ENCODE peak calls at places on chromosomes 13 and 19, in five cellular contexts. G is endothelial cell, Q is lower leg skin, S is AG09319, X is fibroblast of lung. Y is an unnamed sample.

GRCh38 chr13:61880576-61881283 is 465.1 kb upstream of the PCDH20 start:
- DNase-seq in S (no peak), X (peak; percentile 34), Q (no peak), G (peak; percentile 24), Y (no peak)

GRCh38 chr13:102400619-102401125 is 1.2 kb downstream of the FGF14 start:
- DNase-seq in G (peak; percentile 6), S (no peak), X (peak; percentile 22), Q (no peak), Y (peak; percentile 72)

GRCh38 chr13:50684366-50684765 is 159.1 kb downstream of the DLEU7 start:
- DNase-seq in S (no peak), G (peak; percentile 19), X (no peak), Q (no peak), Y (no peak)

GRCh38 chr13:46614582-46614981 is 61.6 kb downstream of the LRCH1 start:
- DNase-seq in G (no peak), S (no peak), X (peak; percentile 96), Q (no peak), Y (no peak)

GRCh38 chr19:15432629-15433518 is 14.1 kb upstream of the AKAP8L start:
- DNase-seq in Q (peak; percentile 96), X (peak; percentile 88), S (peak; percentile 77), G (peak; percentile 96), Y (peak; percentile 98)

GRCh38 chr19:49114630-49115363 is 627 bp downstream of the LIN7B start:
- DNase-seq in S (no peak), G (peak; percentile 56), X (peak; percentile 46), Q (peak; percentile 91), Y (no peak)

GRCh38 chr19:17160908-17161307 is 54.2 kb upstream of the USE1 start:
- DNase-seq in S (no peak), X (no peak), G (no peak), Q (no peak), Y (no peak)

GRCh38 chr13:22563272-22563671 is 617.5 kb upstream of the SGCG start:
- DNase-seq in X (no peak), Q (no peak), S (no peak), G (no peak), Y (no peak)

GRCh38 chr13:113537205-113537604 is 46.7 kb upstream of the DCUN1D2 start:
- DNase-seq in Q (peak; percentile 37), G (no peak), S (no peak), X (no peak), Y (peak; percentile 84)

GRCh38 chr13:50594276-50594970 is 249.1 kb downstream of the DLEU7 start:
- DNase-seq in X (no peak), Q (no peak), G (no peak), S (no peak), Y (no peak)

GRCh38 chr13:56861472-56861871 is 279.2 kb upstream of the PRR20A start:
- DNase-seq in Q (no peak), X (no peak), G (no peak), S (no peak), Y (no peak)

GRCh38 chr19:36488816-36489138 is 584 bp downstream of the ZNF566 start:
- DNase-seq in X (peak; percentile 18), G (no peak), S (no peak), Q (no peak), Y (no peak)

GRCh38 chr13:55493297-55493696 is 1647.4 kb upstream of the PRR20A start:
- DNase-seq in X (no peak), Q (no peak), G (no peak), S (no peak), Y (no peak)

GRCh38 chr19:29318581-29318980 is 105.6 kb upstream of the UQCRFS1 start:
- DNase-seq in X (no peak), Q (no peak), S (no peak), G (no peak), Y (no peak)

GRCh38 chr13:97256343-97256783 is 34.2 kb downstream of the MBNL2 start:
- DNase-seq in S (peak; percentile 83), X (peak; percentile 91), Q (no peak), G (no peak), Y (no peak)

GRCh38 chr19:18000981-18001836 is 6.8 kb upstream of the ARRDC2 start:
- DNase-seq in S (no peak), G (peak; percentile 56), X (peak; percentile 82), Q (peak; percentile 98), Y (no peak)

GRCh38 chr19:58492265-58492664 is 16.1 kb downstream of the ZNF446 start:
- DNase-seq in X (no peak), S (no peak), Q (no peak), G (no peak), Y (no peak)

GRCh38 chr13:28347456-28348371 is 147.2 kb downstream of the FLT1 start:
- DNase-seq in G (no peak), S (no peak), X (no peak), Q (no peak), Y (no peak)

GRCh38 chr19:49875801-49876421 is 1.2 kb downstream of the AKT1S1 start:
- DNase-seq in Q (peak; percentile 93), S (no peak), G (peak; percentile 58), X (peak; percentile 55), Y (peak; percentile 80)

GRCh38 chr13:41960700-41961697 is at the start of gene VWA8:
- DNase-seq in G (peak; percentile 70), Q (peak; percentile 95), S (peak; percentile 43), X (peak; percentile 85), Y (peak; percentile 90)

GRCh38 chr13:100673831-100674362 is 698 bp downstream of the TMTC4 start:
- DNase-seq in X (peak; percentile 88), G (no peak), S (no peak), Q (no peak), Y (no peak)

GRCh38 chr13:100024023-100024422 is 42.4 kb downstream of the ZIC2 start:
- DNase-seq in X (no peak), S (no peak), Q (no peak), G (no peak), Y (no peak)

GRCh38 chr13:105655046-105655445 is 880.4 kb downstream of the EFNB2 start:
- DNase-seq in X (peak; percentile 90), G (no peak), Q (no peak), S (no peak), Y (no peak)

GRCh38 chr13:80928241-80928640 is 587.3 kb upstream of the SPRY2 start:
- DNase-seq in X (no peak), Q (no peak), G (no peak), S (no peak), Y (no peak)

GRCh38 chr13:51645154-51645650 is 60.9 kb downstream of the WDFY2 start:
- DNase-seq in Q (no peak), G (no peak), S (peak; percentile 55), X (peak; percentile 90), Y (no peak)

GRCh38 chr13:60267498-60268202 is 103.9 kb upstream of the DIAPH3 start:
- DNase-seq in Q (no peak), G (no peak), X (no peak), S (no peak), Y (no peak)

GRCh38 chr13:80341771-80342271 is 895 bp upstream of the SPRY2 start:
- DNase-seq in G (peak; percentile 28), X (peak; percentile 62), Q (peak; percentile 88), S (no peak), Y (no peak)

GRCh38 chr19:4970558-4971423 is 1.9 kb downstream of the KDM4B start:
- DNase-seq in X (peak; percentile 28), Q (no peak), S (no peak), G (no peak), Y (no peak)

GRCh38 chr19:55099557-55100506 is 17.6 kb downstream of the PPP1R12C start:
- DNase-seq in G (peak; percentile 20), S (no peak), Q (no peak), X (no peak), Y (no peak)
- TF ChIP-seq CTCF in G (no peak), S (no peak), Q (no peak), X (peak; percentile 5), Y (peak; percentile 53)

GRCh38 chr13:75533866-75534265 is 3.8 kb downstream of the COMMD6 start:
- DNase-seq in X (no peak), S (no peak), Q (no peak), G (no peak), Y (no peak)

GRCh38 chr13:75541961-75542360 is 4.3 kb upstream of the COMMD6 start:
- DNase-seq in S (no peak), Q (no peak), G (no peak), X (no peak), Y (no peak)

GRCh38 chr13:75541287-75541686 is 3.6 kb upstream of the COMMD6 start:
- DNase-seq in G (no peak), X (no peak), S (no peak), Q (no peak), Y (no peak)

DNA sequence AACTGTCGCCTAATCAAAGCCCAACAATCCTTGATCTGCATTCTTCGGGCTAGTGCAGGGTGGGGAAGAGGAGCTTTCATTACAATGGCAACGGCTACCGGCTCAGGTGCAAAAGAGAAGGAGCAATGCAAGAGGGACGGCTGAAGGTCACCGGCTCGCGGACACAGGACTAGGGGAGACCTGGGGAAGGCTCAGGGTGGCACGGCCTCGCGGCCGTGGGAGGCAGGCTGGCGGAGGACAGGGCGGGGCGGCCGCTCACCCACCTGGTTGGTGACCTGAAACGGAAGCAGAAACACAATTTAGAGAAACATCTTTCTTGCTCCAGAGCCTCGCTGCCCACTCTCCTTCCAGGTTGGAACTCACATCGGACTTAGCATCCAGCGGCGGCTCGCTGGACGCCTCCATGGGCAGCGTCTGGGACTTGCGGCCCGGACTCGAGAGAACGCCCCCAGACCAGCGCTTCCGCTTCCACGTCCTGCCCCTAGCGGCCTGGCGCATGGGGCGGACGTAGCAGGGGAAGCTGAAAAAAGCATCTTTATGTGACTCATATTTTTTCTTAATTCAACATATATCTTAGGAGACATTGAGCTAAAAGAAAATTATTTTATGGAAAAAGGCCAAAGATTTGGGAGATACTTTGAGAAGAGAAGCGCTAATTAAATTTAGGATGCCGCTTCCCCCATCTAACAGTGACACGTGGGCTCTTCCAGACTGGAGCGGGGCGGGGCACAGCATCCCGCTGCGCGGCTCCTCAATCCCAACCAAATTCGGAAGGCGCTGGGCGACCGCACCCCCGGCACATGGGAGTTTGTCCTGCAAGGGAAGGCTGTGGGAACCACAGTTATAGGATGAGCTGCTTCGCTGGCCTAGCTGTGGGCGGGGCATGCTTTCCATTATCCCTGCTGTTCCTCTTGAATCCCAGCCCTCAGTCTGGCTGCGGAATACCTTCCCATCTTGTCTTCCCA is at the start of gene COMMD6:
- DNase-seq in Q (peak; percentile 93), X (peak; percentile 92), G (peak; percentile 69), S (peak; percentile 73), Y (no peak)
- TF ChIP-seq CTCF in Q (no peak), X (no peak), G (peak; percentile 55), S (peak; percentile 9), Y (peak; percentile 53)

DNA sequence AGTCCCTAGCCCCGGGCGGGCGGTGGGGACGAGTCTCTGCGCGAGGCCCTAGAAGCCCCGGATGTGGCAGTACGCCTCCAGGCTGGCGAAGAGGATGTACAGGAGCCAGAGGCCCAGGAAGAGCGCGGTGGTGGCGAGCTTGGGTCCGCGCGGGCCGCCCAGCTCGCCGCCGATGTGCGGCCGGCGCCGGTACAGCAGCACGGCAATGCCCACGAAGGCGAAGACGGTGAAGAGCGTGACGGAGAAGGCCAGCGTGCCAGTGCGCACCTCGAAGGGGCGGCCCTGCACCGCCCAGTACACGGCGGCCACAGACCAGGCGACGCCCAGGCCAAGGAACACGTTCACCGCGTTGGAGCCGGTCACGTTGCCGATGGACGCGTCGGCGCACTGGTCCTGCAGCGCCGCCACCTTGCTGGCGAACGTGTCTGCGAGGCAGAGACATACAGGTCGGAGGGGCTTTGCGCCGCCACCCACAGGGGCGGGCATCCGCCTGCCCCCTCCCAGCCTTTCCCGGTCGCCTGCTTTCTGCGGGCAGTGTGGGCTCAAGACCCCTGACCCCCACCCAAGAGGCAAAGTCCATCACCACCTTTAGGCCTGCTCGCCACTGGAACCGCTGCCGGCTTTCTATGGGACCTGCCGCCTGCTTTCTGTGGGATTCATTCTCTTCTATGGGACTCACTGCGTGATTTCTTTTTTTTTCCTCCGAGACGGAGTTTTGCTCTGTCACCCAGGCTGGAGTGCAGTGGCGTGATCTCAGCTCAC is 10.9 kb upstream of the MEIS3 start:
- DNase-seq in Q (no peak), S (no peak), G (no peak), X (peak; percentile 36), Y (no peak)
- TF ChIP-seq CTCF in Q (no peak), S (peak; percentile 14), G (peak; percentile 26), X (peak; percentile 26), Y (peak; percentile 46)

GRCh38 chr13:44331446-44331845 is 42.2 kb upstream of the SERP2 start:
- DNase-seq in S (no peak), G (no peak), Q (no peak), X (no peak), Y (no peak)
- TF ChIP-seq CTCF in S (no peak), G (no peak), Q (no peak), X (no peak), Y (no peak)